ENCODE peak calls at places on chromosomes 11 and 22, in four cellular contexts. D, Y, J and T are unnamed samples.

GRCh38 chr11:112852141-112852853 is 108.9 kb upstream of the NCAM1 start:
- DNase-seq in Y (no peak), D (no peak), J (no peak), T (no peak)

GRCh38 chr11:66343176-66343575 is 1.7 kb downstream of the BRMS1 start:
- DNase-seq in D (no peak), J (no peak), Y (no peak), T (no peak)

GRCh38 chr11:9056467-9056866 is 34.9 kb downstream of the SCUBE2 start:
- DNase-seq in D (no peak), Y (no peak), J (no peak), T (no peak)

GRCh38 chr11:16191852-16192240 is 164.5 kb downstream of the SOX6 start:
- DNase-seq in J (no peak), D (no peak), Y (peak), T (no peak)

GRCh38 chr11:73563539-73564200 is 34.2 kb downstream of the FAM168A start:
- DNase-seq in Y (no peak), D (no peak), J (no peak), T (no peak)

GRCh38 chr11:114058871-114059277 is 637 bp upstream of the ZBTB16 start:
- DNase-seq in Y (no peak), J (no peak), D (no peak), T (no peak)

GRCh38 chr22:24104307-24105017 is 76.8 kb upstream of the SUSD2 start:
- DNase-seq in D (no peak), J (no peak), Y (no peak), T (no peak)

GRCh38 chr11:92837595-92837994 is 131.9 kb upstream of the MTNR1B start:
- DNase-seq in Y (no peak), D (no peak), J (no peak), T (no peak)

GRCh38 chr11:74819400-74819799 is 70.8 kb downstream of the RNF169 start:
- DNase-seq in J (peak), D (no peak), Y (no peak), T (no peak)

GRCh38 chr11:60377737-60378136 is 595 bp upstream of the MS4A7 start:
- DNase-seq in D (no peak), J (no peak), Y (no peak), T (peak)

GRCh38 chr11:70014291-70014690 is 63.8 kb upstream of the ANO1 start:
- DNase-seq in Y (no peak), J (no peak), D (no peak), T (no peak)

GRCh38 chr11:75204012-75204674 is 36.4 kb upstream of the TPBGL start:
- DNase-seq in J (peak), Y (no peak), D (no peak), T (no peak)

GRCh38 chr22:45600791-45601730 is 70.6 kb upstream of the ATXN10 start:
- DNase-seq in J (no peak), D (no peak), Y (no peak), T (no peak)

GRCh38 chr11:102464859-102465500 is 12.4 kb upstream of the TMEM123 start:
- DNase-seq in J (no peak), Y (no peak), D (no peak), T (no peak)

GRCh38 chr11:113278925-113279324 is 35.5 kb upstream of the TTC12 start:
- DNase-seq in J (no peak), D (no peak), Y (no peak), T (no peak)

GRCh38 chr11:8709002-8709672 is 26.5 kb downstream of the RPL27A start:
- DNase-seq in J (no peak), D (no peak), Y (peak), T (no peak)

GRCh38 chr11:61114913-61115312 is 12.6 kb downstream of the CD5 start:
- DNase-seq in D (no peak), Y (no peak), J (no peak), T (no peak)

GRCh38 chr22:44108076-44108475 is 72.6 kb upstream of the PARVG start:
- DNase-seq in Y (no peak), J (no peak), D (no peak), T (no peak)

GRCh38 chr11:19437760-19438159 is 197.0 kb upstream of the E2F8 start:
- DNase-seq in D (no peak), Y (no peak), J (no peak), T (no peak)

GRCh38 chr11:107741044-107741823 is 29.4 kb upstream of the SLN start:
- DNase-seq in D (peak), J (peak), Y (peak), T (peak)

GRCh38 chr11:1165256-1166041 is 7.7 kb downstream of the MUC5AC start:
- DNase-seq in J (no peak), Y (peak), D (no peak), T (no peak)

GRCh38 chr11:112163875-112164521 is at the start of gene IL18:
- DNase-seq in D (peak), J (no peak), Y (no peak), T (no peak)

GRCh38 chr11:57482782-57483569 is 22.6 kb downstream of the RTN4RL2 start:
- DNase-seq in D (no peak), J (no peak), Y (peak), T (no peak)

GRCh38 chr22:45424241-45424731 is 10.8 kb downstream of the RIBC2 start:
- DNase-seq in Y (no peak), D (no peak), J (no peak), T (no peak)

GRCh38 chr11:12585861-12586260 is 88.4 kb upstream of the TEAD1 start:
- DNase-seq in Y (no peak), J (no peak), D (no peak), T (no peak)

GRCh38 chr11:121323208-121323607 is 30.6 kb downstream of the SC5D start:
- DNase-seq in D (no peak), J (no peak), Y (no peak), T (no peak)

GRCh38 chr11:112421854-112422253 is 161.2 kb upstream of the PLET1 start:
- DNase-seq in J (no peak), Y (peak), D (no peak), T (no peak)

GRCh38 chr11:118010738-118011461 is 24.7 kb downstream of the IL10RA start:
- DNase-seq in J (no peak), Y (no peak), D (peak), T (peak)

GRCh38 chr11:29985248-29985647 is 31.6 kb downstream of the KCNA4 start:
- DNase-seq in J (no peak), D (no peak), Y (no peak), T (no peak)

GRCh38 chr11:124953753-124954624 is at the start of gene CCDC15:
- DNase-seq in J (peak), D (peak), Y (peak), T (peak)

GRCh38 chr11:78759067-78759466 is 184.4 kb upstream of the NARS2 start:
- DNase-seq in D (no peak), J (no peak), Y (no peak), T (no peak)

GRCh38 chr11:114366331-114367243 is 33.7 kb downstream of the C11orf71 start:
- DNase-seq in J (no peak), Y (no peak), D (no peak), T (no peak)

GRCh38 chr22:45336971-45337431 is 27.3 kb downstream of the FAM118A start:
- DNase-seq in J (no peak), D (no peak), Y (no peak), T (no peak)

GRCh38 chr11:134785059-134785458 is 373.0 kb upstream of the B3GAT1 start:
- DNase-seq in D (no peak), Y (no peak), J (no peak), T (no peak)

GRCh38 chr11:64810891-64811272 is 531 bp upstream of the MEN1 start:
- DNase-seq in J (peak), D (no peak), Y (no peak), T (no peak)
- TF ChIP-seq NFIC in J (no peak), D (no peak), Y (no peak), T (no peak)

GRCh38 chr11:96157517-96157873 is 185.5 kb downstream of the MAML2 start:
- DNase-seq in D (no peak), J (no peak), Y (no peak), T (no peak)

GRCh38 chr11:96152623-96153022 is 190.4 kb downstream of the MAML2 start:
- DNase-seq in J (no peak), Y (no peak), D (no peak), T (no peak)

GRCh38 chr11:96156379-96156722 is 186.6 kb downstream of the MAML2 start:
- DNase-seq in Y (no peak), J (no peak), D (no peak), T (no peak)

GRCh38 chr11:96155627-96156378 is 187.2 kb downstream of the MAML2 start:
- DNase-seq in D (peak), J (peak), Y (peak), T (peak)

DNA sequence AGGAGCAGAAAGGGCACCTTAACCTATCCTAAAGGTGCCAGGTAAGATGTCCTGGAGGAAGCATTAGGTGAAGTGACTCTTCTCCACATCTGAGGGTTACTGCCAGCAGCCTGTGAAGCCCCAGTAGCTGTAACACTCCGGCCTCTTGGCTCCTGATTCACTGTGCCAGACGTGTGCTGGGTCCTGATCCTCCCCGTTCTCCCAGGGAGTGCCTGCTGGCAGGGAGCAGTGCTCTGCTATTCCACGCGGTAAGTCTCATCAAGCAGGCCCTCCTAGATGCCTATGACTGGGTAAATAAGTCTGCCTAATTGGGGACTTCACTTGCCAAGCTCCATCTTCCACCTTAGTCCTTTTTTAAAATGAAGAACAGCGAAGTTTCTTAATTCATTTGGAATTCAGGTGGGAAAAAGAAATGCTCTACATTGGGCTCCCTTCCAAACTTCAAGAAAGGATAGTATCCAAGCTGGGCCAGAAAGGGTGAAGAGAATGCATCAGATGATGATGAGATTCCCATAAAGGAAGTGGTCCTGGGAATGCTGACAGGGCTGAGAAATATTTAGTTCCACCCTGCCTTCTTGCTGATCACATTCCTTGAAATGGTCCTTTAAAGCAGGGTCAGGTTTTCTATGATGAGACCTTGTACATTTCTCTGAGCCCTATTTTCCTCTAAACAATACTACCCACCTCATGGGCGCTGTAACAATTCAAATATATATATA is 188.0 kb downstream of the MAML2 start:
- DNase-seq in Y (no peak), J (no peak), D (no peak), T (no peak)
- TF ChIP-seq NFIC in Y (peak), J (no peak), D (no peak), T (no peak)

GRCh38 chr11:94134651-94135512 is 6.2 kb downstream of the PANX1 start:
- DNase-seq in Y (no peak), J (no peak), D (peak), T (no peak)
- TF ChIP-seq NFIC in Y (peak), J (no peak), D (peak), T (no peak)

GRCh38 chr11:68341557-68342458 is 29.4 kb downstream of the LRP5 start:
- DNase-seq in Y (peak), D (no peak), J (no peak), T (no peak)

GRCh38 chr11:68338041-68338800 is 25.8 kb downstream of the LRP5 start:
- DNase-seq in J (no peak), Y (no peak), D (no peak), T (no peak)

GRCh38 chr11:68342459-68343158 is 30.2 kb downstream of the LRP5 start:
- DNase-seq in D (no peak), Y (peak), J (no peak), T (no peak)

GRCh38 chr11:68340003-68340767 is 27.8 kb downstream of the LRP5 start:
- DNase-seq in J (no peak), D (no peak), Y (no peak), T (peak)

DNA sequence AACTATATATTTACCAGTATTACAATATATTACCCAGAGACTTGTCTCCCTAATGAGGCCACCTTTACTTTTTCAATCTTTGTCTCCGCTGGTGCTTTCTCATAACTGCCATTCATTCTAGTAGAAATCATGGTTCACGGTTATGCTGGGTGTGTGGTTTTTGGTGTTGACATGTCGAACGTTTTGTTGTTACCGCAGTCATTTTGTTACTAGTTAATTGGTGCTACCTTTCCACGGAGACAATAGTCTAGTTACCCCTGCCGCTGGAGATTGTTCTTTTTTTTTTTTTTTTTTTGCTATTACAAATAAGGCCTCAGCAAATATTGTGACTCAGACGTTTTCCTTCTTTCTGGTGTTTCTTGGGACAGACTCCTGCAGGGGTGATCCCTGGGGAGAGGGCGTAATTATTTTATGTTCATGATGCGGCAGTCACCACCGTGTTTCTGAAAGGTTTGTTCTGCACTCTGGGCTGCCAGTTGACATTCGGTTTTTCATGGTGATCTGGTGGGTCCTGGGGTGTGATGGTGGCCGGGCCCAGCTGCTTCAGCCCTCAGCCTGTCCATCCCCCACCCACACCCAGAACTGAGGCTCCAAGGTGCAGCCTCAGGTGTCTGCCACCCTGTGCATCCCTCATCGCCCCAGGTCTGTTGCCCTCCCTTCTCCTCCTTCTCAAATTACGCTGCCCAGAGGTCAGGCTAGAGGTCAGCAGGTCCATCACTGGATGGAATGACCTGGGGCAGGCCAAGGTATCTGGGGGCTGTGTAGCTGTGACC is 28.6 kb downstream of the LRP5 start:
- DNase-seq in D (no peak), J (no peak), Y (no peak), T (peak)
- TF ChIP-seq NFIC in D (no peak), J (no peak), Y (no peak), T (no peak)

GRCh38 chr11:46913484-46913883 is 4.9 kb downstream of the LRP4 start:
- DNase-seq in J (no peak), Y (no peak), D (no peak), T (no peak)

GRCh38 chr11:46912526-46913150 is 5.7 kb downstream of the LRP4 start:
- DNase-seq in D (peak), J (no peak), Y (peak), T (no peak)

GRCh38 chr11:46916251-46916650 is 2.1 kb downstream of the LRP4 start:
- DNase-seq in J (no peak), Y (no peak), D (no peak), T (no peak)

GRCh38 chr11:46914910-46915309 is 3.4 kb downstream of the LRP4 start:
- DNase-seq in D (no peak), J (no peak), Y (no peak), T (no peak)

GRCh38 chr11:46914363-46914762 is 4.0 kb downstream of the LRP4 start:
- DNase-seq in J (no peak), D (no peak), Y (no peak), T (no peak)
- TF ChIP-seq NFIC in J (no peak), D (no peak), Y (no peak), T (no peak)

GRCh38 chr11:28581286-28582242 is 473.4 kb downstream of the METTL15 start:
- DNase-seq in Y (no peak), D (no peak), J (no peak), T (no peak)
- TF ChIP-seq NFIC in Y (no peak), D (no peak), J (no peak), T (no peak)

GRCh38 chr22:42064629-42065028 is 6.0 kb downstream of the NAGA start:
- DNase-seq in Y (no peak), D (no peak), J (no peak), T (no peak)

GRCh38 chr22:42066937-42067336 is 3.7 kb downstream of the NAGA start:
- DNase-seq in J (no peak), Y (no peak), D (no peak), T (no peak)

GRCh38 chr22:42066133-42066761 is 4.4 kb downstream of the NAGA start:
- DNase-seq in J (no peak), D (no peak), Y (no peak), T (no peak)

GRCh38 chr22:42067706-42068350 is 2.8 kb downstream of the NAGA start:
- DNase-seq in D (no peak), Y (no peak), J (no peak), T (no peak)

GRCh38 chr22:42065408-42066132 is 5.0 kb downstream of the NAGA start:
- DNase-seq in J (no peak), Y (no peak), D (no peak), T (no peak)
- TF ChIP-seq NFIC in J (no peak), Y (no peak), D (no peak), T (no peak)

DNA sequence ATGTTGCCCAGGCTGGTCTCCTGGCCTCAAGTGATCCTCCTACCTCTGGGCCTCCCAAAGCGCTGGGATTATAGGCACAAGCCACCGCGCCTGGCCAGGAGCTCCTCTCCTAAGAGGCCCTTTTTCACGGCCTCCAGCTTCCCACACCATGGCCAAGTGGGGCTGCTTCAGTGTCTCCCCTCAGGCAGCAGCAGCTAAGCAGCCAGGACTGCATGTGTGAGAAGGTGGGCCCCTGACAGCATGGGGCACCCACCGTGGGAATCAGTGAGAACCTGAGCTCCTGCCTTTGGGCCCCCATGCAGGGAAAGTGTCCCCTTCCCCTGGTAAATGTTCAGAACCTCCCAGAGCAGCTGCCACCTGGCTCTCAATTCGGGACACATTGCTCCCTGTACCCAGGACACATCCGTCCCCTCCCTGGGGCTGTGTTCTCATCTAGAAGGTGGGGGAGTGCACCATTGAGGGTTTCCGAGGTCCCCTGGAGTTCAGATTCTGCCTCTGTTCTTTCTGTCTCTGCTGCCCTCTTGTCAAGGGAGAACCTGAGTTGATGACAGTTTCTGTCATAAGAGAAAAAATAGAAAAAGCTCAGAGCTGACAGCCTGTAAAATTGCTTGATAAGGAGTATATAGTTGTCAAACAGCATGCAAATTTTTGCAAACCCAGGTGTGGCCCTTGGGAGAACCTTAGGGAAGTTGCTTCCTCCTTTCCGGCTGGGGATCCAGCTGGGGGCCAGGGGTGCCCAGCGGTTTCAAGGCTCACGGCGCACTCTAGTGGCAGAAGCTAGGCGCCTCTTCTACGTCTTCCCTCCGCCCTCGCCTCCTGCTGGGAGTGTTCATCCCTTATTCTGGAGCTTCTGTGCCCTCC is 29.7 kb downstream of the FAM83F start:
- DNase-seq in Y (peak), D (peak), J (peak), T (no peak)
- TF ChIP-seq NFIC in Y (no peak), D (no peak), J (no peak), T (no peak)

GRCh38 chr22:20566420-20567260 is 59.2 kb downstream of the MED15 start:
- DNase-seq in Y (no peak), D (no peak), J (no peak), T (no peak)

GRCh38 chr22:20563941-20564371 is 56.5 kb downstream of the MED15 start:
- DNase-seq in D (no peak), Y (no peak), J (no peak), T (no peak)

GRCh38 chr22:20563464-20563906 is 56.1 kb downstream of the MED15 start:
- DNase-seq in Y (no peak), D (no peak), J (no peak), T (no peak)

GRCh38 chr22:20565761-20566160 is 58.4 kb downstream of the MED15 start:
- DNase-seq in D (no peak), J (no peak), Y (no peak), T (no peak)

GRCh38 chr22:20565079-20565734 is 57.8 kb downstream of the MED15 start:
- DNase-seq in Y (no peak), J (no peak), D (no peak), T (no peak)
- TF ChIP-seq NFIC in Y (no peak), J (no peak), D (no peak), T (no peak)